ENCODE peak calls at places on chromosomes 12 and 14, in four cellular contexts. One of them, this sample, is unnamed. For H3K4me1 and H3K27me3, the result is how much of the 10 kb centered on the place peaks cover.

GRCh38 chr12:92431146-92431545 is 271.6 kb upstream of the PLEKHG7 start:
- DNase-seq in foreskin keratinocyte: no peak
- DNase-seq in psoas muscle: no peak
- DNase-seq in stomach: no peak
- DNase-seq in this sample: no peak

GRCh38 chr12:2677142-2677880 is 117.5 kb upstream of the FKBP4 start:
- DNase-seq in stomach: no peak
- DNase-seq in foreskin keratinocyte: no peak
- DNase-seq in psoas muscle: no peak
- DNase-seq in this sample: no peak

GRCh38 chr12:110930348-110931314 is 10.3 kb upstream of the MYL2 start:
- DNase-seq in psoas muscle: no peak
- DNase-seq in foreskin keratinocyte: no peak
- DNase-seq in stomach: no peak
- DNase-seq in this sample: no peak

GRCh38 chr12:14138495-14138894 is 157.1 kb upstream of the GRIN2B start:
- DNase-seq in foreskin keratinocyte: no peak
- DNase-seq in psoas muscle: no peak
- DNase-seq in stomach: no peak
- DNase-seq in this sample: no peak

GRCh38 chr14:75050852-75051555 is at the start of gene MLH3:
- DNase-seq in psoas muscle: peak
- DNase-seq in stomach: peak
- DNase-seq in foreskin keratinocyte: peak
- DNase-seq in this sample: peak

GRCh38 chr12:108461071-108461670 is 53.9 kb upstream of the FICD start:
- DNase-seq in foreskin keratinocyte: no peak
- DNase-seq in psoas muscle: no peak
- DNase-seq in stomach: no peak
- DNase-seq in this sample: no peak

GRCh38 chr12:117069126-117069788 is 30.0 kb downstream of the TESC start:
- DNase-seq in foreskin keratinocyte: no peak
- DNase-seq in psoas muscle: no peak
- DNase-seq in stomach: no peak
- DNase-seq in this sample: no peak

GRCh38 chr12:62983594-62983993 is 48.6 kb upstream of the PPM1H start:
- DNase-seq in foreskin keratinocyte: no peak
- DNase-seq in stomach: peak
- DNase-seq in psoas muscle: no peak
- DNase-seq in this sample: no peak

GRCh38 chr14:85534435-85534834 is 4.5 kb downstream of the FLRT2 start:
- DNase-seq in foreskin keratinocyte: peak
- DNase-seq in stomach: no peak
- DNase-seq in psoas muscle: no peak
- DNase-seq in this sample: no peak

GRCh38 chr12:129826273-129826672 is 77.6 kb downstream of the TMEM132D start:
- DNase-seq in psoas muscle: no peak
- DNase-seq in stomach: no peak
- DNase-seq in foreskin keratinocyte: no peak
- DNase-seq in this sample: no peak

GRCh38 chr12:107356266-107356936 is 263.1 kb upstream of the CRY1 start:
- DNase-seq in psoas muscle: no peak
- DNase-seq in stomach: no peak
- DNase-seq in foreskin keratinocyte: peak
- DNase-seq in this sample: no peak

GRCh38 chr14:72582582-72582981 is 311.3 kb downstream of the DPF3 start:
- DNase-seq in psoas muscle: no peak
- DNase-seq in foreskin keratinocyte: no peak
- DNase-seq in stomach: no peak
- DNase-seq in this sample: no peak

GRCh38 chr12:21773263-21773741 is 1.2 kb downstream of the KCNJ8 start:
- DNase-seq in stomach: no peak
- DNase-seq in psoas muscle: peak
- DNase-seq in foreskin keratinocyte: no peak
- DNase-seq in this sample: peak

GRCh38 chr14:72792051-72792788 is 101.7 kb downstream of the DPF3 start:
- DNase-seq in psoas muscle: peak
- DNase-seq in stomach: no peak
- DNase-seq in foreskin keratinocyte: no peak
- DNase-seq in this sample: no peak

GRCh38 chr12:10307630-10308029 is at the start of gene KLRD1:
- DNase-seq in foreskin keratinocyte: no peak
- DNase-seq in psoas muscle: no peak
- DNase-seq in stomach: no peak
- DNase-seq in this sample: no peak

GRCh38 chr12:79451988-79452387 is 238.8 kb downstream of the PAWR start:
- DNase-seq in psoas muscle: peak
- DNase-seq in stomach: peak
- DNase-seq in foreskin keratinocyte: peak
- DNase-seq in this sample: no peak

GRCh38 chr14:91264151-91265150 is 19.9 kb upstream of the GPR68 start:
- DNase-seq in psoas muscle: peak
- DNase-seq in foreskin keratinocyte: no peak
- DNase-seq in stomach: peak
- DNase-seq in this sample: no peak

GRCh38 chr12:75782182-75782581 is 249.4 kb downstream of the PHLDA1 start:
- DNase-seq in foreskin keratinocyte: no peak
- DNase-seq in psoas muscle: no peak
- DNase-seq in stomach: no peak
- DNase-seq in this sample: no peak

GRCh38 chr12:11968041-11968383 is 102.7 kb upstream of the BCL2L14 start:
- DNase-seq in foreskin keratinocyte: no peak
- DNase-seq in psoas muscle: no peak
- DNase-seq in stomach: no peak
- DNase-seq in this sample: no peak

GRCh38 chr14:105491366-105492006 is 440 bp downstream of the TEDC1 start:
- DNase-seq in foreskin keratinocyte: peak
- DNase-seq in psoas muscle: peak
- DNase-seq in stomach: peak
- DNase-seq in this sample: peak

GRCh38 chr12:91109148-91109564 is 2.1 kb downstream of the LUM start:
- DNase-seq in foreskin keratinocyte: peak
- DNase-seq in psoas muscle: peak
- DNase-seq in stomach: peak
- DNase-seq in this sample: peak

GRCh38 chr12:65430571-65431306 is 152.3 kb downstream of the MSRB3 start:
- DNase-seq in foreskin keratinocyte: peak
- DNase-seq in stomach: no peak
- DNase-seq in psoas muscle: no peak
- DNase-seq in this sample: no peak

GRCh38 chr12:79527498-79527897 is 163.3 kb downstream of the PAWR start:
- DNase-seq in foreskin keratinocyte: no peak
- DNase-seq in stomach: no peak
- DNase-seq in psoas muscle: no peak
- DNase-seq in this sample: no peak

GRCh38 chr12:1837541-1838206 is 17.3 kb downstream of the LRTM2 start:
- DNase-seq in stomach: no peak
- DNase-seq in foreskin keratinocyte: no peak
- DNase-seq in psoas muscle: no peak
- DNase-seq in this sample: peak

GRCh38 chr12:94769746-94770396 is 119.5 kb upstream of the TMCC3 start:
- DNase-seq in stomach: no peak
- DNase-seq in psoas muscle: no peak
- DNase-seq in foreskin keratinocyte: no peak
- DNase-seq in this sample: no peak

GRCh38 chr14:43503508-43503907 is 1003.6 kb downstream of the FSCB start:
- DNase-seq in stomach: no peak
- DNase-seq in psoas muscle: no peak
- DNase-seq in foreskin keratinocyte: no peak
- DNase-seq in this sample: no peak

GRCh38 chr14:44154889-44155288 is 352.2 kb downstream of the FSCB start:
- DNase-seq in psoas muscle: no peak
- DNase-seq in foreskin keratinocyte: no peak
- DNase-seq in stomach: no peak
- DNase-seq in this sample: no peak

GRCh38 chr14:41299924-41300323 is 306.8 kb upstream of the LRFN5 start:
- DNase-seq in foreskin keratinocyte: no peak
- DNase-seq in psoas muscle: no peak
- DNase-seq in stomach: no peak
- DNase-seq in this sample: no peak

GRCh38 chr14:76715927-76716200 is 45.4 kb upstream of the VASH1 start:
- DNase-seq in psoas muscle: no peak
- DNase-seq in foreskin keratinocyte: no peak
- DNase-seq in stomach: no peak
- DNase-seq in this sample: no peak

GRCh38 chr14:76716285-76716684 is 45.0 kb upstream of the VASH1 start:
- DNase-seq in stomach: no peak
- DNase-seq in foreskin keratinocyte: no peak
- DNase-seq in psoas muscle: no peak
- DNase-seq in this sample: no peak

GRCh38 chr14:76717508-76717907 is 43.8 kb upstream of the VASH1 start:
- DNase-seq in foreskin keratinocyte: no peak
- DNase-seq in stomach: no peak
- DNase-seq in psoas muscle: no peak
- DNase-seq in this sample: no peak

GRCh38 chr14:76718306-76719075 is 42.8 kb upstream of the VASH1 start:
- DNase-seq in foreskin keratinocyte: no peak
- DNase-seq in stomach: no peak
- DNase-seq in psoas muscle: no peak
- DNase-seq in this sample: no peak

GRCh38 chr14:76715102-76715926 is 46.0 kb upstream of the VASH1 start:
- DNase-seq in psoas muscle: no peak
- DNase-seq in stomach: no peak
- DNase-seq in foreskin keratinocyte: no peak
- DNase-seq in this sample: no peak
- H3K4me1 ChIP-seq in psoas muscle: under half
- H3K4me1 ChIP-seq in stomach: under half
- H3K4me1 ChIP-seq in foreskin keratinocyte: under half
- H3K4me1 ChIP-seq in this sample: under half

DNA sequence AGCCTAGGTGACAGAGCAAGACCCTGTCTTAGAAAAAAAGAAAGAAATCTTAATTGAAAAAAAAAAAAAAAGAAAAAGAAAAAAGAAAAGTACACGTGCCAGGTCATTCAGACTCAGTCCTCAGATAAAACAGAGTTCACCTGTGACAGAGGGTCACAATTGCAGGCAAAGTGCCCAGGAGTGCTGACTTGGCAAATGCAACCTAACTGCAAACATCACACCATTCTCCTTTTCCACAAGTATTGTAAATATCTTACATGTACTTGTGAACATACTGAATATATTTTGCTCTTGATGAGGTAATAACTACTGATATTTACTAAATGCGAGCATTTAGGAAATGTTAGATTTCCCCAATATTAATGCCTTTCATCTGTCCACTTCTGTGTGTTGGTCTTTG is 9.0 kb upstream of the COL2A1 start:
- DNase-seq in stomach: peak
- DNase-seq in psoas muscle: no peak
- DNase-seq in foreskin keratinocyte: no peak
- DNase-seq in this sample: no peak
- H3K27me3 ChIP-seq in stomach: under half
- H3K27me3 ChIP-seq in psoas muscle: under half
- H3K27me3 ChIP-seq in foreskin keratinocyte: half or more
- H3K27me3 ChIP-seq in this sample: under half

GRCh38 chr14:69056389-69056788 is 77.3 kb upstream of the ACTN1 start:
- DNase-seq in foreskin keratinocyte: peak
- DNase-seq in stomach: no peak
- DNase-seq in psoas muscle: no peak
- DNase-seq in this sample: no peak
- H3K4me1 ChIP-seq in foreskin keratinocyte: under half
- H3K4me1 ChIP-seq in stomach: under half
- H3K4me1 ChIP-seq in psoas muscle: under half
- H3K4me1 ChIP-seq in this sample: under half

DNA sequence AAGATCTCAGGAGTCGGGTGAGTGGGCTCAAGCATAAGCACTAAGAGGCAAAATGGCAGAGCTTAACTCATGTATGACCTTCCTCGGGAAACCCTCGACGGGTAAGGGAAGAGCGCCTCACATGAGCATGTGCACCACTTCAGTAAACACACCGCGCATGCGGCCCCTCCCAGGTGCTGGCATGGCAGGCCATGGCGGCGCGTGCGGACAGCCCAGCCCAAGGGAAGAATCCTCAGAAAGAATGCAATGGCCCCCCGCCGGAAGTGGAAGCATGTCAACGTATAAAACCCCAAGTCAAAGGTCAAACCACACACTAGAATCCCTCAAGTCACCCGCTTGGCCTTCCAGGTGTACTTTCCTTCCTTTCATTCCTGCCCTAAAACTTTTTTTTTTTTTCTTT is 6.6 kb upstream of the TNFAIP2 start:
- DNase-seq in foreskin keratinocyte: no peak
- DNase-seq in stomach: no peak
- DNase-seq in psoas muscle: no peak
- DNase-seq in this sample: no peak
- H3K27me3 ChIP-seq in foreskin keratinocyte: under half
- H3K27me3 ChIP-seq in stomach: under half
- H3K27me3 ChIP-seq in psoas muscle: under half
- H3K27me3 ChIP-seq in this sample: under half

DNA sequence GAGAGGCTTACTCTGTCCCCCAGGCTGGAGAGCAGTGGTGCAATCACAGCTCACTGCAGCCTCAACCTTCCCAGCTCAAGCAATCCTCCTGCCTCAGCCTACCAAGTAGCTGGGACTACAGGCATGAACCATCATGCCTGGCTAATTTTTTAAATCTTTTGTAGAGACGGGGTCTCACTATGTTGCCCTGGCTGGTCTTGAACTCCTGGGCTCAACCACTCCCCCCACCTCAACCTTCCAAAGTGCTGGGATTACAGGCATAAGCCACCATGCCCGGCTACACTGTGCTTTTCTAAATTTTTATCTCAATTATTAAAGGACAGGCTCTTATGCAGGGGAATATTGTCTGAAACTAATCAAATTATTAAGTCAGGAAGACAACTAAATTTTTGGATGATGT is 44.6 kb downstream of the EML1 start:
- DNase-seq in foreskin keratinocyte: no peak
- DNase-seq in stomach: no peak
- DNase-seq in psoas muscle: no peak
- DNase-seq in this sample: no peak
- H3K4me1 ChIP-seq in foreskin keratinocyte: under half
- H3K4me1 ChIP-seq in stomach: under half
- H3K4me1 ChIP-seq in psoas muscle: under half
- H3K4me1 ChIP-seq in this sample: under half

GRCh38 chr12:53752192-53752601 is 418 bp upstream of the CISTR start:
- DNase-seq in foreskin keratinocyte: no peak
- DNase-seq in stomach: no peak
- DNase-seq in psoas muscle: no peak
- DNase-seq in this sample: no peak
- H3K27me3 ChIP-seq in foreskin keratinocyte: half or more
- H3K27me3 ChIP-seq in stomach: half or more
- H3K27me3 ChIP-seq in psoas muscle: under half
- H3K27me3 ChIP-seq in this sample: under half

DNA sequence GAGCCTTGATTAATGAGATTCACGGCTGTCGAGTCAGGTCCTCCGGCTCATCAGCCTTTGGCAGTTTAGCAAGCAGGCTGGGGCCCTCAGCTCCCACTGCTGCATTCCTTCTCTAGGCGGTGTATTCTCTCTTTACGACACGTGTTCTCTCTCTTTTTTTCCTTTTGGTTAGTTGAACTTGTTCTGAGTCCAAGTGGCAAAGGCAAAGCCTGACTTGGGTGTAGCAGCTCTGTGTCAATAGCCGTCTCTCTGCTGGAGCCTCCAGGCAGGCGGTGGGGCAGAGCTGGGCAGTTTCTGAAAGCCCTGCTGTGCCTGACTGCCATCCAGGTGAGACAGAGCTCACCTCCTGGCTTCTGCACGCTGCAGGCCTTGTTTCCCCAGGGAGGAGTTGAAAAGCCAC is 46.6 kb downstream of the SUSD6 start:
- DNase-seq in psoas muscle: no peak
- DNase-seq in foreskin keratinocyte: peak
- DNase-seq in stomach: peak
- DNase-seq in this sample: peak
- H3K4me1 ChIP-seq in psoas muscle: half or more
- H3K4me1 ChIP-seq in foreskin keratinocyte: under half
- H3K4me1 ChIP-seq in stomach: half or more
- H3K4me1 ChIP-seq in this sample: half or more

GRCh38 chr12:57626111-57626928 is 6.7 kb downstream of the B4GALNT1 start:
- DNase-seq in stomach: no peak
- DNase-seq in psoas muscle: no peak
- DNase-seq in foreskin keratinocyte: no peak
- DNase-seq in this sample: no peak
- H3K27me3 ChIP-seq in stomach: half or more
- H3K27me3 ChIP-seq in psoas muscle: under half
- H3K27me3 ChIP-seq in foreskin keratinocyte: half or more
- H3K27me3 ChIP-seq in this sample: under half

This sample was measured in Caco-2.